ENCODE peak calls at places on chromosomes 5 and 9, in nine cellular contexts. A, X, Q, L, F, G, N, D and K are unnamed samples.
A peak's percentile ranks its signal among the peaks of the same experiment; 100 is the strongest.

GRCh38 chr9:123003467-123003866 is 30.0 kb upstream of the GPR21 start:
- DNase-seq in A (no peak), Q (no peak), X (no peak), L (no peak), G (peak; percentile 59), F (no peak), D (no peak), N (no peak), K (no peak)

GRCh38 chr9:130837002-130837511 is 2.0 kb downstream of the ABL1 start:
- DNase-seq in X (no peak), L (no peak), N (no peak), A (no peak), D (no peak), G (peak; percentile 86), F (no peak), Q (peak; percentile 38), K (no peak)

GRCh38 chr5:161042862-161043261 is 190.9 kb upstream of the ATP10B start:
- DNase-seq in L (no peak), N (no peak), X (no peak), G (no peak), Q (no peak), D (no peak), A (no peak), F (no peak), K (no peak)

GRCh38 chr5:422323-423232 is 20.4 kb upstream of the EXOC3 start:
- DNase-seq in F (no peak), L (no peak), D (no peak), A (no peak), X (no peak), Q (no peak), N (no peak), G (no peak), K (no peak)

GRCh38 chr5:136036991-136037705 is 8.4 kb downstream of the TGFBI start:
- DNase-seq in Q (no peak), L (no peak), N (no peak), D (peak; percentile 89), X (no peak), G (peak; percentile 85), A (peak; percentile 90), F (peak; percentile 86), K (no peak)

GRCh38 chr5:63323926-63324325 is 638.3 kb downstream of the HTR1A start:
- DNase-seq in L (peak; percentile 10), N (no peak), Q (no peak), G (no peak), A (no peak), X (no peak), D (no peak), F (no peak), K (no peak)

GRCh38 chr9:135613946-135614805 is 25.2 kb downstream of the GLT6D1 start:
- DNase-seq in A (no peak), X (no peak), F (no peak), G (no peak), N (no peak), Q (peak; percentile 39), L (no peak), D (no peak), K (no peak)

GRCh38 chr9:115211413-115212204 is 93.7 kb upstream of the TNC start:
- DNase-seq in Q (no peak), G (peak; percentile 63), D (no peak), A (no peak), L (no peak), F (peak; percentile 91), X (no peak), N (no peak), K (no peak)

GRCh38 chr5:168851902-168852321 is 272.7 kb upstream of the PANK3 start:
- DNase-seq in D (peak; percentile 54), F (no peak), N (no peak), X (no peak), A (no peak), G (no peak), L (no peak), Q (peak; percentile 86), K (peak; percentile 50)

GRCh38 chr9:135907006-135907434 is 326 bp downstream of the CAMSAP1 start:
- DNase-seq in L (peak; percentile 57), Q (no peak), F (peak; percentile 29), X (peak; percentile 89), G (peak; percentile 67), N (no peak), D (peak; percentile 3), A (no peak), K (no peak)

GRCh38 chr5:98099448-98100105 is 673.9 kb upstream of the RGMB start:
- DNase-seq in X (no peak), F (no peak), D (peak; percentile 31), N (no peak), L (no peak), Q (no peak), A (no peak), G (peak; percentile 33), K (no peak)

GRCh38 chr5:80072103-80073073 is 37.2 kb downstream of the THBS4 start:
- DNase-seq in Q (no peak), D (peak; percentile 42), A (no peak), L (no peak), X (no peak), G (peak; percentile 70), N (no peak), F (no peak), K (no peak)

GRCh38 chr5:86613459-86613858 is 4.3 kb upstream of the COX7C start:
- DNase-seq in Q (no peak), D (no peak), F (no peak), X (no peak), G (peak; percentile 38), N (no peak), L (no peak), A (no peak), K (no peak)

GRCh38 chr5:110376281-110376916 is 350.1 kb downstream of the TMEM232 start:
- DNase-seq in N (no peak), X (peak; percentile 7), Q (no peak), G (peak; percentile 70), F (no peak), A (no peak), L (peak; percentile 6), D (no peak), K (peak; percentile 9)

GRCh38 chr9:136327313-136327971 is at the start of gene GPSM1:
- DNase-seq in G (peak; percentile 81), X (peak; percentile 66), L (peak; percentile 63), Q (peak; percentile 94), N (no peak), A (no peak), D (peak; percentile 38), F (no peak), K (peak; percentile 80)

GRCh38 chr5:150245111-150245789 is 44.3 kb downstream of the CAMK2A start:
- DNase-seq in X (no peak), A (no peak), F (no peak), G (peak; percentile 66), L (no peak), Q (peak; percentile 92), D (no peak), N (no peak), K (peak; percentile 32)

GRCh38 chr5:90549729-90550275 is 8.8 kb upstream of the ADGRV1 start:
- DNase-seq in N (no peak), L (no peak), A (no peak), D (no peak), F (no peak), X (no peak), G (no peak), Q (no peak), K (no peak)

GRCh38 chr9:15180124-15180523 is 126.9 kb downstream of the TTC39B start:
- DNase-seq in A (no peak), G (no peak), F (no peak), X (no peak), Q (no peak), N (no peak), D (no peak), L (no peak), K (no peak)

GRCh38 chr9:15176821-15177220 is 130.2 kb downstream of the TTC39B start:
- DNase-seq in D (no peak), Q (no peak), L (no peak), A (no peak), X (no peak), N (no peak), F (no peak), G (no peak), K (no peak)

GRCh38 chr9:15182755-15183154 is 124.3 kb downstream of the TTC39B start:
- DNase-seq in N (no peak), F (no peak), X (no peak), L (no peak), D (no peak), G (no peak), A (no peak), Q (peak; percentile 33), K (no peak)

GRCh38 chr9:15178621-15179020 is 128.4 kb downstream of the TTC39B start:
- DNase-seq in A (no peak), Q (no peak), D (no peak), F (no peak), L (no peak), N (no peak), X (no peak), G (no peak), K (no peak)

GRCh38 chr9:15182003-15182695 is 124.9 kb downstream of the TTC39B start:
- DNase-seq in A (no peak), F (no peak), X (peak; percentile 19), D (no peak), N (no peak), L (no peak), G (no peak), Q (peak; percentile 33), K (no peak)
- TF ChIP-seq EZH2phosphoT487 in A (no peak), F (no peak), X (no peak), D (no peak), N (no peak), L (no peak), G (no peak), Q (no peak), K (no peak)

DNA sequence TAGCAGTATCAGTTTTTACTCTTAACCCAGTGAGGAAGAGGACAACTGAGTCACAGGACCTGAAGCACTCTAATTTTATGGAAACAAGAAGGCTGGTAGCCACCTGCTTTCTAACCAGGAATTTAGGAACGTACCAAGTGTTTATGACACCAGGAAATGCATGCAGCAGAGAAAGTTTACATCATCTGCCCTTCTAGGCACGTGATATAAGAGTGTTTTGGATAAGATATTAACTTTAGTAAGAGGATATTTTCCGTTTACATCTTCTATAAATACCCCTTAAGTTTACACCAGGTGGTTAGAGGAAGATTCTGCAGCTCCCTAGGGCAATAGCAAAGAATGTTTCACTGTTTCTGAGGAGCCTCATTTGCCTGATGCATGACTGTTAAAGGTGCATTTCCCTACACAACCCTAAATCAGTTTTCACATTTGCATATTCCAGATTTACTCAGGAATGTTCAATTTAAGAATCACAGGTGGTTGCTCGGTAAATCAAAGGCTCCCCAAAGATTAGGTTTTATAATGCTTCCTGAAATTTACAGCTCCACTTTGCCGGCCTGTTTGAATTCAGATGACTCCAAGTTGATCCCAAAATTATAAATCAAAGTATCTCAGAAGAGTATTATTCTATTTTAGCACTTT is 1.8 kb downstream of the TSC1 start:
- DNase-seq in D (no peak), G (peak; percentile 35), L (no peak), A (peak; percentile 80), X (no peak), Q (no peak), F (no peak), N (no peak), K (no peak)
- H3K4me3 ChIP-seq in D (peak overlapping the region; percentile 96), G (peak overlapping the region; percentile 98), L (peak overlapping the region; percentile 99), A (peak overlapping the region; percentile 95), X (peak overlapping the region; percentile 92), Q (peak overlapping the region; percentile 97), F (peak overlapping the region; percentile 96), N (no peak overlapping the region), K (peak overlapping the region; percentile 30)

GRCh38 chr5:14143509-14143842 is 334 bp downstream of the TRIO start:
- DNase-seq in L (no peak), Q (no peak), X (peak; percentile 67), A (no peak), F (no peak), D (peak; percentile 31), N (no peak), G (no peak), K (no peak)
- TF ChIP-seq EZH2phosphoT487 in L (no peak), Q (no peak), X (no peak), A (no peak), F (no peak), D (no peak), N (no peak), G (no peak), K (no peak)

GRCh38 chr5:111583761-111584203 is 71.4 kb upstream of the STARD4 start:
- DNase-seq in N (no peak), A (no peak), L (no peak), G (peak; percentile 80), X (no peak), F (no peak), Q (no peak), D (no peak), K (no peak)
- H3K4me3 ChIP-seq in N (no peak overlapping the region), A (no peak overlapping the region), L (no peak overlapping the region), G (peak overlapping the region; percentile 25), X (no peak overlapping the region), F (no peak overlapping the region), Q (no peak overlapping the region), D (no peak overlapping the region), K (no peak overlapping the region)